ENCODE peak calls at places on chromosomes 2 and 18, in eight cellular contexts. R, V, J, X, F, G, S and W are unnamed samples.

GRCh38 chr2:179771791-179772190 is 89.6 kb downstream of the ZNF385B start:
- DNase-seq in R (no peak), V (no peak), J (no peak), X (no peak), F (no peak), G (no peak), S (no peak), W (no peak)

GRCh38 chr2:226838758-226839555 is 3.1 kb downstream of the RHBDD1 start:
- DNase-seq in R (no peak), V (no peak), J (peak; percentile 17), X (no peak), F (no peak), G (no peak), S (no peak), W (no peak)

GRCh38 chr2:16908671-16909070 is 243.0 kb upstream of the CYRIA start:
- DNase-seq in R (no peak), V (no peak), J (no peak), X (no peak), F (no peak), G (no peak), S (no peak), W (no peak)

GRCh38 chr2:61549546-61549945 is 11.4 kb upstream of the XPO1 start:
- DNase-seq in R (no peak), V (no peak), J (no peak), X (no peak), F (no peak), G (no peak), S (no peak), W (no peak)

GRCh38 chr2:102048465-102048864 is 56.7 kb downstream of the IL1R2 start:
- DNase-seq in R (no peak), V (no peak), J (no peak), X (peak; percentile 80), F (no peak), G (no peak), S (no peak), W (no peak)

GRCh38 chr2:231970461-231970860 is 8.9 kb downstream of the DIS3L2 start:
- DNase-seq in R (no peak), V (no peak), J (no peak), X (no peak), F (no peak), G (no peak), S (no peak), W (no peak)

GRCh38 chr2:64543006-64543697 is 19.0 kb downstream of the AFTPH start:
- DNase-seq in R (no peak), V (no peak), J (no peak), X (no peak), F (no peak), G (no peak), S (no peak), W (no peak)

GRCh38 chr18:2656237-2657042 is 914 bp downstream of the SMCHD1 start:
- DNase-seq in R (peak; percentile 46), V (peak; percentile 62), J (peak; percentile 42), X (peak; percentile 81), F (peak; percentile 72), G (peak; percentile 78), S (peak; percentile 16), W (peak; percentile 47)

GRCh38 chr2:109562421-109562820 is 51.3 kb downstream of the SEPTIN10 start:
- DNase-seq in R (no peak), V (no peak), J (no peak), X (no peak), F (no peak), G (no peak), S (no peak), W (no peak)

GRCh38 chr2:180999274-180999964 is 19.0 kb downstream of the UBE2E3 start:
- DNase-seq in R (no peak), V (no peak), J (no peak), X (no peak), F (no peak), G (no peak), S (no peak), W (no peak)

DNA sequence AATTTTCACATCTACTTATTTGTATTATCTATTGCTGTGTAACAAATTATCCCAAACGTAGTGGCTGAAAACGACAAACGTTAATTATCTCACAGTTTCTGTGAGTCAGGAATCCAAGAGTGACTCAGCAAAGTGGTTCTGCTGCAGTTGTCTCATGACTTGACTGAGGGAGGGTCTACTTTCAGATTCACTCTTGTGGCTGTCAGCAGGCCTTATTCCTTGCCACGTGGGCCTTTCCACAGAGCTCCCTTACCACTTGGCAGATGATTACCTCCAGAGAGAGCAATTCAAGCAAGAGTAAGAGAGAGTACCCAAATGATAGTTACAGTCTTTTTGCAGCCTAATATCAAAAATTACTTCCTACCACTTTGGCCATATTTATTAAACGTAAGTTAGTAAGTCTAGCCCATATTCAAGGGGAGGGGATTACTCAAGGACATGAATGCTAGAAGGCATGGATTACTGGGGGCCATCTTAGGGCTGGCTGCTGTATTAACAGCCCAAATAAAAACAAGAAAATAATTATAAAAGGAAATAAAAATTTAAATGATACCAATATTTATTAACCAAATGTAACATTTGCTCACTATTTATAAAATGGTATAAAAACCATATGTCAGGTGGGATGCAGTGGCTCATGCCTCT is 48.7 kb upstream of the NBEAL1 start:
- DNase-seq in R (no peak), V (no peak), J (peak; percentile 43), X (no peak), F (no peak), G (no peak), S (no peak), W (peak; percentile 13)
- TF ChIP-seq CTCF in R (no peak), V (no peak), J (no peak), X (no peak), F (no peak), G (no peak), S (no peak), W (no peak)

GRCh38 chr2:147149589-147150245 is 695.1 kb upstream of the ACVR2A start:
- DNase-seq in R (no peak), V (no peak), J (no peak), X (no peak), F (no peak), G (no peak), S (no peak), W (no peak)
- TF ChIP-seq CTCF in R (no peak), V (no peak), J (no peak), X (no peak), F (no peak), G (no peak), S (no peak), W (no peak)

GRCh38 chr2:112725545-112726457 is 5.0 kb downstream of the NT5DC4 start:
- DNase-seq in R (no peak), V (no peak), J (peak; percentile 73), X (no peak), F (no peak), G (no peak), S (no peak), W (peak; percentile 96)

GRCh38 chr2:112723995-112724394 is 3.2 kb downstream of the NT5DC4 start:
- DNase-seq in R (no peak), V (no peak), J (peak; percentile 19), X (no peak), F (no peak), G (no peak), S (no peak), W (no peak)

GRCh38 chr2:112723556-112723940 is 2.7 kb downstream of the NT5DC4 start:
- DNase-seq in R (no peak), V (no peak), J (peak; percentile 20), X (no peak), F (no peak), G (no peak), S (no peak), W (no peak)

GRCh38 chr2:112726487-112727190 is 5.8 kb downstream of the NT5DC4 start:
- DNase-seq in R (peak; percentile 88), V (peak; percentile 87), J (peak; percentile 91), X (peak; percentile 92), F (peak; percentile 91), G (peak; percentile 96), S (peak; percentile 90), W (peak; percentile 95)

DNA sequence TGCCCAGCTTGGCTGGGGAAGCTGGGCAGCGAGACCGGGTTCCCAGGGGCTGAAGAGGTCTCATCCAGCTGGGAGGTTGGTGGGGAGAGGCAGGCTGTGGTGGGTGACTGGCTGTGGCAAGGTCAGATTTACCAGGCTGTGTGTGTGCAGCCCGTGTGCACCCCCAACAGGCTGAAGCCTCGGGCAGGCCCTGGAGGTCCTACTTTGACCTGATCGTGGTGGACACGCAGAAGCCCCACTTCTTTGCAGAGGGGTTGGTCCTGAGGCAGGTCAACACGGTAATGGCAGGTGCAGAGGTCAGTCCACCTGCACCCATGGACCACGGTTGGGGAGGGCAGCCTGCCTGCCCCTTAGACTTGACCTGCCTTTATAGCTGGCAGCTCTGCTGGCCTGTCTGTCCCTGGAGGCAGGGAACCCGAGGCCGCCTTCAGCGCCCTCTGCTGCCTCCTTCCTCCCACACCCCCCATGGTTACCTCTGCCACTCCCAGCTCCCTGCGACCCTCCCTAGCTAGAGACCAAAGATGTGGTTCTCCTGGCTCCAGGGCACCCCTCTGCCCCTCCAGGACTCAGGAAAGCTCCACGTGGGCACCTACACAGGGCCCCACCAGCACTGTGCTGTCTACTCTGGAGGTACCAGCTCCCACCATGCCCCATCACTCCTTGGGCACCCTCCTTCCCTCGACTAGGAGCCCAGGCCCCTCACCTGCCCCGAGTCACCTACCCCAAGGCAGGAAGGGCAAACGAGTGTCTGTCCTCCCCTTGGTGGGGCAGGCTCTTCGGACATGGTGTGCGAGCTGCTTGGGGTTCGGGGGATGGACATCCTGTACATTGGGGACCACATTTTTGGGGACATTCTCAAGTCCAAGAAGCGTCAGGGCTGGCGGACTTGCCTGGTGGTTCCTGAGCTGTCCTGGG is 4.0 kb downstream of the NT5DC4 start:
- DNase-seq in R (no peak), V (no peak), J (peak; percentile 65), X (no peak), F (no peak), G (no peak), S (no peak), W (no peak)
- TF ChIP-seq CTCF in R (no peak), V (no peak), J (peak; percentile 58), X (no peak), F (no peak), G (no peak), S (no peak), W (no peak)

GRCh38 chr2:237341872-237342271 is 72.1 kb downstream of the COL6A3 start:
- DNase-seq in R (no peak), V (no peak), J (no peak), X (no peak), F (no peak), G (no peak), S (no peak), W (no peak)

GRCh38 chr2:237348281-237348865 is 65.6 kb downstream of the COL6A3 start:
- DNase-seq in R (no peak), V (no peak), J (no peak), X (no peak), F (no peak), G (no peak), S (no peak), W (no peak)

GRCh38 chr2:237345891-237346640 is 67.9 kb downstream of the COL6A3 start:
- DNase-seq in R (no peak), V (no peak), J (no peak), X (no peak), F (no peak), G (no peak), S (no peak), W (no peak)

GRCh38 chr2:237344972-237345870 is 68.7 kb downstream of the COL6A3 start:
- DNase-seq in R (no peak), V (no peak), J (no peak), X (no peak), F (no peak), G (no peak), S (no peak), W (no peak)

DNA sequence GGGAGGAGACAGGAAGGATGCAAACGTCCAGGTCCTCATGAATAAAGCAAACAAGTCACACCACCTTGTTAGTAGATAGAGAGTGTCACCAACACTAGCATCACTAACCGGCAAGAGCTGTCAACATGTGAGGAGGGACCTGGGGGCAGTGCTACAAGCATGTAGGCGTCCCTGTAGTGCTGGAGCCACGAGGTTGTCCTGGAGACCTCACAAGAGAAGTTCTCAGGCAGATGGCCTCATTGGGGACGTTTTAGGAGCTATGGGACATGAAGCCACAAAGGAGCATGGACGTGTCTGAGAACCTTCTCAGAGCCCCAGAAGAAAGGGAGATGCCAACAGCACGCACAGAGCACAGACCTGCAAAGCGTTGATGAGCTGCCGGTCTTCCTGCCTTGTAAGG is 70.0 kb downstream of the COL6A3 start:
- DNase-seq in R (no peak), V (no peak), J (no peak), X (no peak), F (no peak), G (no peak), S (no peak), W (no peak)
- TF ChIP-seq CTCF in R (no peak), V (no peak), J (no peak), X (no peak), F (no peak), G (no peak), S (no peak), W (no peak)